ENCODE peak calls at places on chromosomes 5 and 9, in nine cellular contexts. T is activated naive CD4-positive, alpha-beta T cell treated with Interleukin-2 at 50 U/mL for 16 hours; Y is pancreas; Z is mucosa of descending colon; J is HEK293T; G is GM13976; H is activated CD4-positive, alpha-beta memory T cell treated with anti-CD3 and anti-CD28 coated beads, Interleukin-2, amount 10 ng/mL, durations not matched to agents 7 days and 5 days; Q is GM12891; D is HT-29. R is an unnamed sample.

GRCh38 chr5:146877783-146878470 is 630 bp downstream of the PPP2R2B start:
- DNase-seq in T (peak; percentile 26), Y (peak; percentile 14), Z (no peak), J (no peak), G (peak; percentile 37), H (peak; percentile 52), Q (no peak), D (no peak), R (no peak)

GRCh38 chr5:31196309-31196708 is 2.8 kb downstream of the CDH6 start:
- DNase-seq in T (no peak), Y (no peak), Z (no peak), J (peak; percentile 21), G (no peak), H (no peak), Q (no peak), D (peak; percentile 23), R (no peak)

GRCh38 chr5:55226934-55227737 is at the start of gene MCIDAS:
- DNase-seq in T (peak; percentile 63), Y (peak; percentile 85), Z (peak; percentile 61), J (peak; percentile 84), G (peak; percentile 85), H (peak; percentile 55), Q (peak; percentile 70), D (peak; percentile 89), R (no peak)

GRCh38 chr5:145680169-145680568 is 155.0 kb downstream of the PRELID2 start:
- DNase-seq in T (no peak), Y (no peak), Z (peak; percentile 28), J (peak; percentile 27), G (no peak), H (no peak), Q (no peak), D (peak; percentile 24), R (no peak)

GRCh38 chr9:132588098-132588497 is 5.7 kb downstream of the BARHL1 start:
- DNase-seq in T (no peak), Y (no peak), Z (no peak), J (no peak), G (no peak), H (no peak), Q (no peak), D (no peak), R (no peak)

GRCh38 chr5:59673438-59674058 is 220.0 kb downstream of the PDE4D start:
- DNase-seq in T (no peak), Y (no peak), Z (no peak), J (peak; percentile 27), G (no peak), H (no peak), Q (no peak), D (peak; percentile 73), R (no peak)

GRCh38 chr5:111781200-111781599 is 24.2 kb upstream of the NREP start:
- DNase-seq in T (no peak), Y (peak; percentile 46), Z (peak; percentile 23), J (no peak), G (no peak), H (no peak), Q (no peak), D (no peak), R (no peak)

GRCh38 chr9:13268469-13268868 is 11.0 kb downstream of the MPDZ start:
- DNase-seq in T (no peak), Y (no peak), Z (no peak), J (no peak), G (no peak), H (no peak), Q (no peak), D (no peak), R (no peak)

GRCh38 chr9:83013261-83013610 is 49.7 kb downstream of the RASEF start:
- DNase-seq in T (no peak), Y (no peak), Z (peak; percentile 34), J (no peak), G (no peak), H (no peak), Q (no peak), D (peak; percentile 79), R (no peak)

GRCh38 chr5:73748510-73749410 is 122.8 kb downstream of the ARHGEF28 start:
- DNase-seq in T (no peak), Y (peak; percentile 23), Z (no peak), J (no peak), G (no peak), H (no peak), Q (no peak), D (no peak), R (no peak)

GRCh38 chr5:75623846-75624245 is 12.6 kb downstream of the ANKDD1B start:
- DNase-seq in T (no peak), Y (no peak), Z (no peak), J (no peak), G (no peak), H (no peak), Q (no peak), D (no peak), R (no peak)

GRCh38 chr9:126606483-126606870 is 7.3 kb upstream of the LMX1B start:
- DNase-seq in T (no peak), Y (no peak), Z (no peak), J (no peak), G (peak; percentile 4), H (no peak), Q (no peak), D (no peak), R (no peak)

GRCh38 chr9:101443358-101443757 is 7.8 kb upstream of the ALDOB start:
- DNase-seq in T (no peak), Y (peak; percentile 95), Z (no peak), J (no peak), G (no peak), H (no peak), Q (no peak), D (no peak), R (no peak)